ENCODE peak calls at places on chromosomes 12 and 14, in nine cellular contexts. G is GM03348; M is CD8-positive, alpha-beta memory T cell; S is stimulated activated CD4-positive, alpha-beta T cell treated with anti-CD3 and anti-CD28 coated beads, Interleukin-12 subunit alpha, Interleukin-12 subunit beta, amount 100 ng/mL, for 4 hours; A is activated CD4-positive, alpha-beta T cell treated with anti-CD3 and anti-CD28 coated beads, Interleukin-2, amount 50 U/mL, for 24 hours; H is RPMI7951; C is NCI-H345; D is activated T-helper 1 cell treated with Interleukin-2 at 50 U/mL for 16 hours; R is fibroblast of gingiva. Q is an unnamed sample.

GRCh38 chr14:63773504-63773903 is 45.6 kb upstream of the SGPP1 start:
- DNase-seq in D (no peak), A (no peak), R (no peak), C (no peak), H (no peak), M (no peak), G (no peak), S (no peak), Q (no peak)

GRCh38 chr12:105887131-105887530 is 251.6 kb downstream of the NUAK1 start:
- DNase-seq in C (no peak), R (no peak), M (no peak), A (no peak), G (no peak), S (no peak), H (no peak), D (no peak), Q (no peak)

GRCh38 chr12:11716794-11717532 is 67.5 kb downstream of the ETV6 start:
- DNase-seq in M (no peak), A (no peak), C (no peak), H (peak), S (no peak), D (no peak), G (no peak), R (no peak), Q (no peak)

GRCh38 chr14:106556665-106557289 is 1030.4 kb downstream of the TMEM121 start:
- DNase-seq in R (no peak), M (peak), S (peak), G (no peak), A (peak), C (peak), D (peak), H (no peak), Q (peak)

GRCh38 chr14:100714205-100714781 is 12.4 kb upstream of the DLK1 start:
- DNase-seq in R (no peak), G (peak), D (no peak), C (peak), M (no peak), A (no peak), S (no peak), H (peak), Q (no peak)

GRCh38 chr12:106213721-106214121 is 34.1 kb downstream of the CKAP4 start:
- DNase-seq in R (no peak), G (no peak), D (no peak), A (no peak), M (no peak), S (no peak), H (no peak), C (no peak), Q (no peak)

GRCh38 chr14:48690349-48690748 is 895.8 kb downstream of the RPS29 start:
- DNase-seq in D (no peak), S (no peak), R (no peak), M (no peak), A (no peak), H (no peak), G (no peak), C (no peak), Q (no peak)

GRCh38 chr12:75790219-75790618 is 241.4 kb downstream of the PHLDA1 start:
- DNase-seq in H (peak), D (no peak), G (no peak), C (no peak), A (no peak), M (no peak), S (no peak), R (peak), Q (no peak)

GRCh38 chr12:65894624-65895023 is 70.3 kb downstream of the HMGA2 start:
- DNase-seq in A (no peak), D (no peak), M (no peak), R (no peak), G (no peak), H (no peak), S (no peak), C (no peak), Q (no peak)

GRCh38 chr14:35365130-35366047 is 39.2 kb downstream of the NFKBIA start:
- DNase-seq in R (peak), G (peak), A (peak), M (no peak), C (no peak), S (peak), D (no peak), H (peak), Q (peak)

GRCh38 chr14:91996951-91997371 is 42.9 kb downstream of the TRIP11 start:
- DNase-seq in A (peak), G (peak), H (peak), S (no peak), R (peak), C (peak), M (no peak), D (no peak), Q (no peak)

GRCh38 chr12:30754383-30754749 is 385 bp downstream of the CAPRIN2 start:
- DNase-seq in M (no peak), G (no peak), R (no peak), S (no peak), C (no peak), A (no peak), H (no peak), D (no peak), Q (no peak)

GRCh38 chr12:110704750-110705149 is 15.8 kb upstream of the HVCN1 start:
- DNase-seq in A (no peak), R (no peak), H (no peak), D (no peak), G (no peak), M (no peak), C (peak), S (no peak), Q (no peak)

GRCh38 chr14:53011053-53011462 is 60.2 kb upstream of the FERMT2 start:
- DNase-seq in A (no peak), R (peak), D (no peak), S (no peak), H (peak), C (no peak), M (no peak), G (peak), Q (peak)

GRCh38 chr12:75560167-75560566 is 48.8 kb upstream of the KRR1 start:
- DNase-seq in S (no peak), A (no peak), H (peak), M (no peak), G (peak), D (no peak), R (peak), C (no peak), Q (no peak)

GRCh38 chr14:53380041-53380440 is 226.9 kb upstream of the DDHD1 start:
- DNase-seq in A (no peak), R (peak), M (no peak), G (no peak), S (no peak), H (no peak), D (no peak), C (no peak), Q (no peak)

Q was measured in Right ventricle myocardium superior.